ENCODE peak calls at places on chromosome 12, in six cellular contexts. One of them, this sample, is unnamed.

GRCh38 chr12:90543393-90543792 is 411.6 kb downstream of the CCER1 start:
- DNase-seq in effector memory CD4-positive, alpha-beta T cell: no peak
- DNase-seq in T-helper 2 cell: no peak
- DNase-seq in A549: no peak
- DNase-seq in cardiac muscle cell: no peak
- DNase-seq in CD4-positive, alpha-beta T cell: no peak
- DNase-seq in this sample: no peak

GRCh38 chr12:128914908-128915563 is 61.8 kb downstream of the GLT1D1 start:
- DNase-seq in T-helper 2 cell: peak; percentile 57
- DNase-seq in effector memory CD4-positive, alpha-beta T cell: no peak
- DNase-seq in CD4-positive, alpha-beta T cell: no peak
- DNase-seq in cardiac muscle cell: peak; percentile 47
- DNase-seq in A549: no peak
- DNase-seq in this sample: no peak

GRCh38 chr12:11716794-11717532 is 67.5 kb downstream of the ETV6 start:
- DNase-seq in effector memory CD4-positive, alpha-beta T cell: no peak
- DNase-seq in CD4-positive, alpha-beta T cell: no peak
- DNase-seq in A549: no peak
- DNase-seq in T-helper 2 cell: no peak
- DNase-seq in cardiac muscle cell: no peak
- DNase-seq in this sample: no peak

GRCh38 chr12:15216036-15216889 is 5.0 kb downstream of the RERG start:
- DNase-seq in A549: no peak
- DNase-seq in effector memory CD4-positive, alpha-beta T cell: no peak
- DNase-seq in T-helper 2 cell: no peak
- DNase-seq in cardiac muscle cell: no peak
- DNase-seq in CD4-positive, alpha-beta T cell: no peak
- DNase-seq in this sample: no peak

GRCh38 chr12:120012067-120012621 is 23.1 kb downstream of the BICDL1 start:
- DNase-seq in effector memory CD4-positive, alpha-beta T cell: peak; percentile 83
- DNase-seq in CD4-positive, alpha-beta T cell: peak; percentile 44
- DNase-seq in A549: peak; percentile 67
- DNase-seq in T-helper 2 cell: peak; percentile 90
- DNase-seq in cardiac muscle cell: no peak
- DNase-seq in this sample: peak; percentile 39

GRCh38 chr12:104702565-104703139 is 245.9 kb downstream of the CHST11 start:
- DNase-seq in effector memory CD4-positive, alpha-beta T cell: no peak
- DNase-seq in cardiac muscle cell: no peak
- DNase-seq in CD4-positive, alpha-beta T cell: no peak
- DNase-seq in A549: no peak
- DNase-seq in T-helper 2 cell: no peak
- DNase-seq in this sample: no peak

GRCh38 chr12:101697197-101697929 is at the start of gene CHPT1:
- DNase-seq in cardiac muscle cell: peak; percentile 84
- DNase-seq in T-helper 2 cell: peak; percentile 39
- DNase-seq in effector memory CD4-positive, alpha-beta T cell: peak; percentile 8
- DNase-seq in CD4-positive, alpha-beta T cell: peak; percentile 47
- DNase-seq in A549: peak; percentile 55
- DNase-seq in this sample: peak; percentile 65

GRCh38 chr12:51621155-51621922 is 30.3 kb downstream of the SCN8A start:
- DNase-seq in T-helper 2 cell: no peak
- DNase-seq in cardiac muscle cell: no peak
- DNase-seq in effector memory CD4-positive, alpha-beta T cell: no peak
- DNase-seq in A549: no peak
- DNase-seq in CD4-positive, alpha-beta T cell: no peak
- DNase-seq in this sample: no peak

GRCh38 chr12:68565391-68565903 is 45.3 kb upstream of the RAP1B start:
- DNase-seq in effector memory CD4-positive, alpha-beta T cell: no peak
- DNase-seq in cardiac muscle cell: no peak
- DNase-seq in T-helper 2 cell: no peak
- DNase-seq in A549: no peak
- DNase-seq in CD4-positive, alpha-beta T cell: no peak
- DNase-seq in this sample: no peak

GRCh38 chr12:106329231-106329985 is 26.9 kb downstream of the TCP11L2 start:
- DNase-seq in effector memory CD4-positive, alpha-beta T cell: no peak
- DNase-seq in cardiac muscle cell: no peak
- DNase-seq in A549: no peak
- DNase-seq in CD4-positive, alpha-beta T cell: no peak
- DNase-seq in T-helper 2 cell: no peak
- DNase-seq in this sample: no peak

GRCh38 chr12:119159844-119160243 is 18.9 kb upstream of the HSPB8 start:
- DNase-seq in cardiac muscle cell: no peak
- DNase-seq in T-helper 2 cell: no peak
- DNase-seq in effector memory CD4-positive, alpha-beta T cell: no peak
- DNase-seq in A549: no peak
- DNase-seq in CD4-positive, alpha-beta T cell: no peak
- DNase-seq in this sample: no peak

GRCh38 chr12:2215709-2216560 is 163.1 kb downstream of the CACNA1C start:
- DNase-seq in cardiac muscle cell: peak; percentile 47
- DNase-seq in effector memory CD4-positive, alpha-beta T cell: no peak
- DNase-seq in T-helper 2 cell: no peak
- DNase-seq in CD4-positive, alpha-beta T cell: no peak
- DNase-seq in A549: no peak
- DNase-seq in this sample: no peak

GRCh38 chr12:92533280-92533890 is 169.4 kb upstream of the PLEKHG7 start:
- DNase-seq in A549: no peak
- DNase-seq in effector memory CD4-positive, alpha-beta T cell: no peak
- DNase-seq in CD4-positive, alpha-beta T cell: no peak
- DNase-seq in T-helper 2 cell: no peak
- DNase-seq in cardiac muscle cell: no peak
- DNase-seq in this sample: no peak

GRCh38 chr12:79006306-79006705 is 141.7 kb downstream of the SYT1 start:
- DNase-seq in effector memory CD4-positive, alpha-beta T cell: no peak
- DNase-seq in A549: no peak
- DNase-seq in CD4-positive, alpha-beta T cell: no peak
- DNase-seq in T-helper 2 cell: no peak
- DNase-seq in cardiac muscle cell: no peak
- DNase-seq in this sample: no peak

This sample was measured in frontal cortex.